ENCODE peak calls at places on chromosome 3, in four cellular contexts. I, U, T and K are unnamed samples.

GRCh38 chr3:194843543-194843942 is 157.9 kb downstream of the FAM43A start:
- DNase-seq in I (no peak), U (no peak), T (no peak), K (no peak)

GRCh38 chr3:64909757-64910475 is 222.1 kb upstream of the ADAMTS9 start:
- DNase-seq in I (no peak), U (no peak), T (no peak), K (no peak)

GRCh38 chr3:95752199-95752598 is 1062.2 kb upstream of the EPHA6 start:
- DNase-seq in I (no peak), U (no peak), T (no peak), K (no peak)

GRCh38 chr3:122619040-122619439 is 41.6 kb downstream of the PARP15 start:
- DNase-seq in I (no peak), U (no peak), T (no peak), K (peak; percentile 31)

GRCh38 chr3:158105710-158106438 is at the start of gene SHOX2:
- DNase-seq in I (no peak), U (no peak), T (peak; percentile 77), K (peak; percentile 72)

GRCh38 chr3:47685037-47685436 is 96.7 kb downstream of the SMARCC1 start:
- DNase-seq in I (no peak), U (no peak), T (no peak), K (no peak)

GRCh38 chr3:37907906-37908305 is 46.2 kb downstream of the CTDSPL start:
- DNase-seq in I (no peak), U (no peak), T (no peak), K (no peak)

GRCh38 chr3:9422712-9423424 is 25.5 kb downstream of the SETD5 start:
- DNase-seq in I (no peak), U (no peak), T (no peak), K (peak; percentile 84)

GRCh38 chr3:141093971-141094401 is 42.8 kb downstream of the SPSB4 start:
- DNase-seq in I (no peak), U (no peak), T (no peak), K (no peak)

GRCh38 chr3:23994247-23994574 is 49.1 kb downstream of the NR1D2 start:
- DNase-seq in I (no peak), U (no peak), T (no peak), K (peak; percentile 27)

GRCh38 chr3:42562047-42562907 is 19.5 kb downstream of the SEC22C start:
- DNase-seq in I (no peak), U (no peak), T (no peak), K (no peak)

GRCh38 chr3:11690863-11691833 is 47.4 kb upstream of the VGLL4 start:
- DNase-seq in I (no peak), U (no peak), T (no peak), K (peak; percentile 11)

GRCh38 chr3:28287046-28287445 is 45.6 kb downstream of the CMC1 start:
- DNase-seq in I (no peak), U (no peak), T (no peak), K (no peak)

GRCh38 chr3:98699132-98699531 is 64.0 kb upstream of the ST3GAL6 start:
- DNase-seq in I (no peak), U (no peak), T (no peak), K (no peak)

GRCh38 chr3:73502609-73503560 is 121.9 kb downstream of the PDZRN3 start:
- DNase-seq in I (peak; percentile 31), U (peak; percentile 5), T (peak; percentile 78), K (peak; percentile 91)

GRCh38 chr3:184354121-184354728 is 7.2 kb downstream of the CLCN2 start:
- DNase-seq in I (peak; percentile 64), U (no peak), T (peak; percentile 82), K (peak; percentile 66)

GRCh38 chr3:12658593-12659058 is 5.3 kb downstream of the RAF1 start:
- DNase-seq in I (no peak), U (no peak), T (no peak), K (no peak)

GRCh38 chr3:115974940-115975339 is 351.6 kb downstream of the GAP43 start:
- DNase-seq in I (no peak), U (no peak), T (no peak), K (no peak)

GRCh38 chr3:133114198-133114597 is 76.0 kb downstream of the TMEM108 start:
- DNase-seq in I (no peak), U (no peak), T (no peak), K (no peak)

GRCh38 chr3:45137656-45138181 is 8.5 kb downstream of the CDCP1 start:
- DNase-seq in I (no peak), U (no peak), T (no peak), K (no peak)

GRCh38 chr3:196688349-196688748 is 23.7 kb downstream of the CEP19 start:
- DNase-seq in I (no peak), U (no peak), T (no peak), K (no peak)

GRCh38 chr3:57393957-57394356 is 101.5 kb upstream of the ASB14 start:
- DNase-seq in I (no peak), U (no peak), T (no peak), K (no peak)

GRCh38 chr3:183278479-183279088 is 25.5 kb downstream of the B3GNT5 start:
- DNase-seq in I (no peak), U (no peak), T (no peak), K (no peak)

GRCh38 chr3:158572766-158573060 is 1.7 kb downstream of the MLF1 start:
- DNase-seq in I (no peak), U (no peak), T (no peak), K (no peak)